ENCODE peak calls at places on chromosome 22, in four cellular contexts. M is NB4, C is ascending aorta, I is pancreas. T is an unnamed sample.

GRCh38 chr22:27603823-27604190 is 197.7 kb downstream of the MN1 start:
- DNase-seq in M (no peak), C (peak), I (no peak), T (no peak)

GRCh38 chr22:20583471-20583922 is 76.1 kb downstream of the MED15 start:
- DNase-seq in C (no peak), I (peak), M (peak), T (no peak)

GRCh38 chr22:19754701-19755144 is 5.9 kb upstream of the TBX1 start:
- DNase-seq in C (no peak), I (no peak), M (no peak), T (no peak)

GRCh38 chr22:16968218-16968595 is 39.8 kb downstream of the GAB4 start:
- DNase-seq in C (no peak), I (no peak), M (no peak), T (no peak)

GRCh38 chr22:38937541-38937940 is 19.9 kb upstream of the APOBEC3A start:
- DNase-seq in M (no peak), C (no peak), I (no peak), T (no peak)

GRCh38 chr22:19086944-19087343 is 35.3 kb downstream of the DGCR2 start:
- DNase-seq in C (no peak), M (peak), I (no peak), T (no peak)

GRCh38 chr22:46738961-46739870 is 1.2 kb upstream of the CERK start:
- DNase-seq in C (peak), M (peak), I (no peak), T (no peak)

GRCh38 chr22:25141994-25142620 is 57.6 kb upstream of the CRYBB3 start:
- DNase-seq in C (no peak), I (no peak), M (no peak), T (no peak)

GRCh38 chr22:23604939-23605712 is 25.0 kb upstream of the IGLL1 start:
- DNase-seq in I (no peak), M (no peak), C (peak), T (no peak)

GRCh38 chr22:46116491-46116958 is 33.8 kb upstream of the PPARA start:
- DNase-seq in I (peak), C (peak), M (peak), T (peak)

GRCh38 chr22:19275919-19276600 is 15.5 kb downstream of the CLTCL1 start:
- DNase-seq in M (no peak), C (no peak), I (no peak), T (no peak)

GRCh38 chr22:19567383-19568009 is 43.3 kb upstream of the CLDN5 start:
- DNase-seq in M (no peak), C (no peak), I (no peak), T (no peak)

GRCh38 chr22:10961043-10961860 is 4566.7 kb upstream of the OR11H1 start:
- DNase-seq in I (peak), C (no peak), M (no peak), T (peak)

GRCh38 chr22:17844150-17844549 is 69.9 kb upstream of the BID start:
- DNase-seq in M (no peak), I (no peak), C (no peak), T (no peak)

GRCh38 chr22:25113316-25113721 is 86.3 kb upstream of the CRYBB3 start:
- DNase-seq in I (no peak), M (no peak), C (no peak), T (no peak)

GRCh38 chr22:26632422-26633155 is 10.8 kb downstream of the CRYBA4 start:
- DNase-seq in C (no peak), M (no peak), I (no peak), T (no peak)

GRCh38 chr22:38754247-38755154 is 1.3 kb downstream of the SUN2 start:
- DNase-seq in M (peak), I (peak), C (peak), T (peak)

GRCh38 chr22:39170825-39171622 is 18.5 kb upstream of the CBX7 start:
- DNase-seq in M (peak), C (peak), I (peak), T (peak)

GRCh38 chr22:27137809-27138400 is 480.5 kb downstream of the MIAT start:
- DNase-seq in I (no peak), M (no peak), C (no peak), T (no peak)

GRCh38 chr22:17921871-17922821 is 102.2 kb downstream of the MICAL3 start:
- DNase-seq in I (no peak), C (no peak), M (no peak), T (no peak)

GRCh38 chr22:46457502-46458488 is 79.6 kb downstream of the CELSR1 start:
- DNase-seq in C (no peak), I (no peak), M (no peak), T (no peak)

GRCh38 chr22:22558972-22559603 is at the start of gene PRAME:
- DNase-seq in M (peak), I (peak), C (peak), T (peak)
- TF ChIP-seq CTCF in M (peak), I (peak), C (no peak), T (peak)

GRCh38 chr22:43159484-43160178 is 8.3 kb downstream of the TSPO start:
- DNase-seq in M (no peak), I (no peak), C (no peak), T (no peak)

GRCh38 chr22:43164636-43165035 is 13.3 kb downstream of the TSPO start:
- DNase-seq in C (no peak), M (no peak), I (no peak), T (no peak)

GRCh38 chr22:43163241-43163795 is 12.0 kb downstream of the TSPO start:
- DNase-seq in C (no peak), I (no peak), M (no peak), T (no peak)

GRCh38 chr22:43160497-43161126 is 9.3 kb downstream of the TSPO start:
- DNase-seq in C (no peak), I (no peak), M (no peak), T (no peak)

GRCh38 chr22:43162412-43163150 is 11.2 kb downstream of the TSPO start:
- DNase-seq in C (no peak), M (no peak), I (no peak), T (no peak)
- TF ChIP-seq CTCF in C (no peak), M (no peak), I (no peak), T (no peak)

GRCh38 chr22:37001826-37002225 is 17.4 kb downstream of the TST start:
- DNase-seq in C (no peak), I (no peak), M (no peak), T (no peak)

GRCh38 chr22:37002633-37003032 is 16.6 kb downstream of the TST start:
- DNase-seq in I (no peak), C (no peak), M (no peak), T (no peak)

GRCh38 chr22:36999463-36999862 is 19.8 kb downstream of the TST start:
- DNase-seq in M (no peak), I (no peak), C (no peak), T (no peak)

GRCh38 chr22:37000676-37001534 is 18.3 kb downstream of the TST start:
- DNase-seq in M (no peak), I (no peak), C (no peak), T (no peak)

GRCh38 chr22:36998620-36999351 is 20.5 kb downstream of the TST start:
- DNase-seq in M (no peak), C (no peak), I (no peak), T (no peak)
- TF ChIP-seq CTCF in M (peak), C (no peak), I (no peak), T (peak)

DNA sequence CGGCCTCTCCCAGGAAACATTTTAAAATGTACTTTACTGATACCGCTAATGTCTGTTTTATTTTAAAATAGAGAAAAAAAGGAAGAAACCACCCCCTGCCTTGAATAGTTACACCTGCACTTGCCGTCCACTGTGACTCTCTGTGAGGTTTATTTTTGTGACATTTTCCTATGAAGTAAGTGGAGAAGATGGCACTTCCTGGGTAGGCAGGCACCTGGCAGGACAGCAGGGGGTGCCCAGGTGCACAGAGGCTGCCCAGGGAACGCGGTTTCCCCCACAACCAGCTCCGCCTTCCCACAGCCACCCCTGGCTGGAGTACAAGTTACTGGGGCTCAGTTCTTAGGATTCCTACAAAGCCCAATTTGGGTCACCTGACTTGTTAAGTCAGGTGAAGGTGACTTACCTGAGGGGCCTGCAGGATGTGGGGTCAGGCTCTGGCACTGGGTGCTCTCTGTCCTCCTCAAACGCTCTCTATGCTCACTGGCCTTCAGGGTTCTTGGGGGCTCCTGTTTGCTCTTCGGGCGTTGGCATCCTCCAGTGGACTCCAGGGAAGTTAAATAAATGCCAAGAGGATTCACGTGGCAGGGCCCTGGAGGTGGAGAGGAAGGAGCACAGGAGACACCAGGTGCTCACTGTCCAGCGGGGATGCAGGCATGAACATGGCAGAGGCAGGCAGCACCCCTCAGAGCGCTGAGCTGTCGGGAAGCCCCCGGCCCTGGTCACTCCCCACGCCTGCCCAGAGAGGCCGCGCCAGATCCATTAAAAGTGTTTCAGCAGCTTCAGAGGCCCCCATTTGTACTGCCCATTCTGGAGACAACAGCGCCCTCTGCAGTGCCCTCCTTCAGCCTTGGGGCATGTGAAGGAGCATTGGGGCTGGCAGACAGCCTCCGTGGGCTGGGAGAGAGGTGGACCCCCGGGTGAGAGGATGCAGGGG is 1021.2 kb downstream of the TBC1D22A start:
- DNase-seq in I (peak), C (no peak), M (no peak), T (no peak)
- TF ChIP-seq CTCF in I (no peak), C (no peak), M (peak), T (no peak)

DNA sequence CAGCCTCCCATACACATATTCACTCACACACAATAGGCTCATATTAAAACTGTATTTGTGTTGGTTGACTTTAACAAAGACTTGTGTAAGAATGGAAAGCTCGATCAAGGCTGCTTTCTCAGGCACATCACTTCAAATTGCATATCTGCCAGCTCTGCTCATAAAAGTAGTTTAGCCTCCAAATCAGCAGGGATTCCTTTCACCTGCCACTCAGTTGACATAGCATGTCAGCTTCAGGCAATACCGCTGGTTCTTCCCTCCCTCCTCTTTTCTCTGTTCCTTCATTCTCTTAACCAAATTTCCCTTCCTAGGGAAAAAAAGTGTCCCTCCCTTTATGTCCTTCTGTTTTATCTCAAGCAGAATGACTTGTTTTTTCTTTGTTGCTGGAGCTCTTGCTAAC is 450.4 kb upstream of the LARGE1 start:
- DNase-seq in M (no peak), I (no peak), C (no peak), T (no peak)
- TF ChIP-seq CTCF in M (no peak), I (no peak), C (no peak), T (no peak)

GRCh38 chr22:48488149-48488551 is 1339.5 kb downstream of the BRD1 start:
- DNase-seq in M (no peak), I (no peak), C (no peak), T (no peak)
- TF ChIP-seq CTCF in M (no peak), I (no peak), C (no peak), T (no peak)

GRCh38 chr22:44957267-44957905 is 52.4 kb downstream of the PHF21B start:
- DNase-seq in M (no peak), I (no peak), C (no peak), T (no peak)
- TF ChIP-seq CTCF in M (peak), I (no peak), C (no peak), T (no peak)

DNA sequence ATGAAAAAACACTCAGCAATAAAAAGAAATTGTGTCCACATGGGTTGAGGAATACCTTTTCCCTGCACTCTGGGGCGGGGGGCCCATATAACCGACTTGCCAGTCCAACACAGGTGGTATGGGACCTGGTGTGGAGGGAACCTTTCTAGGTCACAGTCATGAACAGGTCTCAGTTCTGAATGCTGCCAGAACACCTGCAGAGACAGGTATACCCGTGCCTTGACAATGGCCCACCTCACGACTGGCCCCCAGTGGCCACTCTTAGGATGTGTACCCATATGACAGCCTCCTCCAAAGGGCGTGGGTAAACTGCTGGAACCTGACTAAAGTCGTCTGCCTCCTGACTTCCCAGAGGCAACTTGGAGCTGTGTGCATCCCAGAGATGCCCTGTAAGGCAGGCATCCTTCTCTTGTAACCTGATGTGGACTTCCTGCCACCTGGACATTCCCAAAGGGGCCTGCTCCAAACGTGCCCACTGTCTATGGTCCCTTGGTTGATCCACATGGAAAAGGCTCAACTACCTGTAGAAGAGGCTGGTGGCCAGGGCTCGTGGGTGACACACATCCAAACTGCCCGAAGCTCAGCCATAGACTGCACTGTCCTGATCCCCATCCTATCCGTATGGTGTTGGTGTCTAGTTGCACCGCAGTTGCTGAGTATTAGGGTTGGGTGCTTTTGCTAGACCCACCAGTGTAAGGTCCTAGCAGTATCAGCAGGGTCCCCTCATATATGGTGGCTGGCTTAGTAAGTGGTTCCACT is 859.3 kb downstream of the BRD1 start:
- DNase-seq in I (peak), C (peak), M (no peak), T (no peak)
- TF ChIP-seq CTCF in I (no peak), C (no peak), M (peak), T (peak)

GRCh38 chr22:41876675-41877074 is 38.2 kb downstream of the SHISA8 start:
- DNase-seq in I (no peak), M (no peak), C (no peak), T (no peak)
- TF ChIP-seq CTCF in I (no peak), M (no peak), C (no peak), T (no peak)

GRCh38 chr22:41537203-41537602 is 7.1 kb downstream of the POLR3H start:
- DNase-seq in C (no peak), M (no peak), I (no peak), T (no peak)

GRCh38 chr22:41534219-41534618 is 10.1 kb downstream of the POLR3H start:
- DNase-seq in M (no peak), I (no peak), C (no peak), T (no peak)

GRCh38 chr22:41532908-41533825 is 11.1 kb downstream of the POLR3H start:
- DNase-seq in M (peak), C (peak), I (peak), T (peak)

GRCh38 chr22:41531736-41532477 is 12.4 kb downstream of the POLR3H start:
- DNase-seq in I (no peak), C (no peak), M (no peak), T (no peak)

GRCh38 chr22:41535244-41535643 is 9.0 kb downstream of the POLR3H start:
- DNase-seq in C (no peak), I (no peak), M (no peak), T (no peak)
- TF ChIP-seq CTCF in C (no peak), I (no peak), M (no peak), T (no peak)